ENCODE peak calls at places on chromosomes 3 and 15, in six cellular contexts. One of them, this sample, is unnamed.

GRCh38 chr15:78943692-78944091 is 1.2 kb downstream of the CTSH start:
- DNase-seq in endothelial cell of umbilical vein: no peak
- DNase-seq in A549: no peak
- DNase-seq in K562: peak; percentile 20
- DNase-seq in GM12878: no peak
- DNase-seq in HepG2: no peak
- DNase-seq in this sample: no peak

GRCh38 chr15:43942157-43942556 is 115.4 kb downstream of the WDR76 start:
- DNase-seq in endothelial cell of umbilical vein: no peak
- DNase-seq in A549: no peak
- DNase-seq in K562: no peak
- DNase-seq in GM12878: no peak
- DNase-seq in HepG2: no peak
- DNase-seq in this sample: no peak

GRCh38 chr3:141302364-141303141 is 65.8 kb upstream of the ZBTB38 start:
- DNase-seq in endothelial cell of umbilical vein: no peak
- DNase-seq in A549: peak; percentile 28
- DNase-seq in K562: no peak
- DNase-seq in GM12878: no peak
- DNase-seq in HepG2: no peak
- DNase-seq in this sample: no peak

GRCh38 chr3:12266038-12266437 is 22.8 kb upstream of the PPARG start:
- DNase-seq in endothelial cell of umbilical vein: no peak
- DNase-seq in A549: no peak
- DNase-seq in K562: no peak
- DNase-seq in GM12878: no peak
- DNase-seq in HepG2: no peak
- DNase-seq in this sample: no peak

GRCh38 chr3:187750041-187750512 is 4.8 kb upstream of the BCL6 start:
- DNase-seq in endothelial cell of umbilical vein: peak; percentile 50
- DNase-seq in A549: peak; percentile 16
- DNase-seq in K562: no peak
- DNase-seq in GM12878: no peak
- DNase-seq in HepG2: peak; percentile 92
- DNase-seq in this sample: no peak

GRCh38 chr15:74785716-74786032 is 3.8 kb downstream of the CSK start:
- DNase-seq in endothelial cell of umbilical vein: no peak
- DNase-seq in A549: no peak
- DNase-seq in K562: no peak
- DNase-seq in GM12878: no peak
- DNase-seq in HepG2: no peak
- DNase-seq in this sample: no peak

GRCh38 chr15:96234109-96234892 is 96.2 kb upstream of the NR2F2 start:
- DNase-seq in endothelial cell of umbilical vein: no peak
- DNase-seq in A549: no peak
- DNase-seq in K562: peak; percentile 44
- DNase-seq in GM12878: peak; percentile 58
- DNase-seq in HepG2: no peak
- DNase-seq in this sample: no peak

GRCh38 chr15:68818088-68818670 is 2.5 kb downstream of the ANP32A start:
- DNase-seq in endothelial cell of umbilical vein: peak; percentile 77
- DNase-seq in A549: peak; percentile 70
- DNase-seq in K562: peak; percentile 87
- DNase-seq in GM12878: no peak
- DNase-seq in HepG2: peak; percentile 64
- DNase-seq in this sample: peak; percentile 93

GRCh38 chr15:77410701-77411613 is 8.9 kb downstream of the PEAK1 start:
- DNase-seq in endothelial cell of umbilical vein: no peak
- DNase-seq in A549: no peak
- DNase-seq in K562: no peak
- DNase-seq in GM12878: no peak
- DNase-seq in HepG2: no peak
- DNase-seq in this sample: no peak

GRCh38 chr3:112315791-112316190 is 17.2 kb upstream of the CD200 start:
- DNase-seq in endothelial cell of umbilical vein: no peak
- DNase-seq in A549: no peak
- DNase-seq in K562: no peak
- DNase-seq in GM12878: no peak
- DNase-seq in HepG2: no peak
- DNase-seq in this sample: no peak

GRCh38 chr3:139117136-139117675 is 72.5 kb upstream of the PRR23C start:
- DNase-seq in endothelial cell of umbilical vein: no peak
- DNase-seq in A549: no peak
- DNase-seq in K562: no peak
- DNase-seq in GM12878: no peak
- DNase-seq in HepG2: no peak
- DNase-seq in this sample: peak; percentile 44

GRCh38 chr3:57221883-57222282 is 5.6 kb upstream of the APPL1 start:
- DNase-seq in endothelial cell of umbilical vein: peak; percentile 37
- DNase-seq in A549: no peak
- DNase-seq in K562: peak; percentile 13
- DNase-seq in GM12878: no peak
- DNase-seq in HepG2: peak; percentile 20
- DNase-seq in this sample: peak; percentile 7

GRCh38 chr3:39148116-39149058 is 5.0 kb downstream of the CSRNP1 start:
- DNase-seq in endothelial cell of umbilical vein: peak; percentile 91
- DNase-seq in A549: no peak
- DNase-seq in K562: peak; percentile 58
- DNase-seq in GM12878: no peak
- DNase-seq in HepG2: no peak
- DNase-seq in this sample: peak; percentile 74

GRCh38 chr3:75781079-75781745 is 4.1 kb downstream of the ZNF717 start:
- DNase-seq in endothelial cell of umbilical vein: no peak
- DNase-seq in A549: no peak
- DNase-seq in K562: peak; percentile 4
- DNase-seq in GM12878: peak; percentile 53
- DNase-seq in HepG2: no peak
- DNase-seq in this sample: no peak

GRCh38 chr3:52531636-52532516 is 1.8 kb downstream of the NT5DC2 start:
- DNase-seq in endothelial cell of umbilical vein: no peak
- DNase-seq in A549: no peak
- DNase-seq in K562: no peak
- DNase-seq in GM12878: no peak
- DNase-seq in HepG2: no peak
- DNase-seq in this sample: no peak

GRCh38 chr3:30073622-30074021 is 532.8 kb upstream of the TGFBR2 start:
- DNase-seq in endothelial cell of umbilical vein: no peak
- DNase-seq in A549: no peak
- DNase-seq in K562: no peak
- DNase-seq in GM12878: no peak
- DNase-seq in HepG2: no peak
- DNase-seq in this sample: no peak

GRCh38 chr3:122727766-122728165 is 47.1 kb downstream of the PARP14 start:
- DNase-seq in endothelial cell of umbilical vein: no peak
- DNase-seq in A549: no peak
- DNase-seq in K562: no peak
- DNase-seq in GM12878: no peak
- DNase-seq in HepG2: no peak
- DNase-seq in this sample: no peak

GRCh38 chr15:90665288-90666134 is 51.6 kb upstream of the BLM start:
- DNase-seq in endothelial cell of umbilical vein: peak; percentile 19
- DNase-seq in A549: peak; percentile 95
- DNase-seq in K562: peak; percentile 76
- DNase-seq in GM12878: peak; percentile 74
- DNase-seq in HepG2: peak; percentile 21
- DNase-seq in this sample: peak; percentile 90

GRCh38 chr3:71778353-71778752 is 6.6 kb downstream of the PROK2 start:
- DNase-seq in endothelial cell of umbilical vein: no peak
- DNase-seq in A549: no peak
- DNase-seq in K562: no peak
- DNase-seq in GM12878: no peak
- DNase-seq in HepG2: no peak
- DNase-seq in this sample: peak; percentile 19

GRCh38 chr15:40543082-40543481 is 21.8 kb downstream of the CCDC32 start:
- DNase-seq in endothelial cell of umbilical vein: no peak
- DNase-seq in A549: no peak
- DNase-seq in K562: no peak
- DNase-seq in GM12878: peak; percentile 51
- DNase-seq in HepG2: no peak
- DNase-seq in this sample: no peak

GRCh38 chr15:74036271-74037170 is 42.0 kb downstream of the PML start:
- DNase-seq in endothelial cell of umbilical vein: peak; percentile 59
- DNase-seq in A549: peak; percentile 60
- DNase-seq in K562: peak; percentile 48
- DNase-seq in GM12878: no peak
- DNase-seq in HepG2: peak; percentile 51
- DNase-seq in this sample: peak; percentile 46

DNA sequence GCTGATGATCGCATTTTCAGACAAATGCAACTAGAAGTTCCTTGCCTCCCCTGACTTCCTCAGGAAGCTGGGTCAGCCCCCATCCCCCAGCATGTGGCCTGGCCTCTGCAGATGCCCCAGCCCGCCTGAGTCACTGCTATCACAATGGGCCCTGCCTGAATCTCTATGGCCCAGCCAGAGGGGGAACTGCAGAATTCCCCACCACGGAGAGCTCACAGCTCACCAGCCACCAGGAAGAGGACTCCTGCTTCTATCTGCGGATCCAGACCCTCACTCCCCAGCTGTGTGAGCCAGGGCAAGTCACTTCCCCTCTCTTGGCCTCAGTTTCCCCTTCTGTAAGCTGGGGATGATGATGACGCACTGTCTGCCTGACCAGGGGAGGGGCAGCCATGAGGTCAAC is 6.9 kb downstream of the PLXND1 start:
- DNase-seq in endothelial cell of umbilical vein: peak; percentile 94
- DNase-seq in A549: no peak
- DNase-seq in K562: peak; percentile 78
- DNase-seq in GM12878: no peak
- DNase-seq in HepG2: no peak
- DNase-seq in this sample: peak; percentile 93
- H3K4me3 ChIP-seq in endothelial cell of umbilical vein: no peak overlapping the region
- H3K4me3 ChIP-seq in A549: no peak overlapping the region
- H3K4me3 ChIP-seq in K562: no peak overlapping the region
- H3K4me3 ChIP-seq in GM12878: no peak overlapping the region
- H3K4me3 ChIP-seq in HepG2: no peak overlapping the region
- H3K4me3 ChIP-seq in this sample: peak overlapping the region; percentile 28

DNA sequence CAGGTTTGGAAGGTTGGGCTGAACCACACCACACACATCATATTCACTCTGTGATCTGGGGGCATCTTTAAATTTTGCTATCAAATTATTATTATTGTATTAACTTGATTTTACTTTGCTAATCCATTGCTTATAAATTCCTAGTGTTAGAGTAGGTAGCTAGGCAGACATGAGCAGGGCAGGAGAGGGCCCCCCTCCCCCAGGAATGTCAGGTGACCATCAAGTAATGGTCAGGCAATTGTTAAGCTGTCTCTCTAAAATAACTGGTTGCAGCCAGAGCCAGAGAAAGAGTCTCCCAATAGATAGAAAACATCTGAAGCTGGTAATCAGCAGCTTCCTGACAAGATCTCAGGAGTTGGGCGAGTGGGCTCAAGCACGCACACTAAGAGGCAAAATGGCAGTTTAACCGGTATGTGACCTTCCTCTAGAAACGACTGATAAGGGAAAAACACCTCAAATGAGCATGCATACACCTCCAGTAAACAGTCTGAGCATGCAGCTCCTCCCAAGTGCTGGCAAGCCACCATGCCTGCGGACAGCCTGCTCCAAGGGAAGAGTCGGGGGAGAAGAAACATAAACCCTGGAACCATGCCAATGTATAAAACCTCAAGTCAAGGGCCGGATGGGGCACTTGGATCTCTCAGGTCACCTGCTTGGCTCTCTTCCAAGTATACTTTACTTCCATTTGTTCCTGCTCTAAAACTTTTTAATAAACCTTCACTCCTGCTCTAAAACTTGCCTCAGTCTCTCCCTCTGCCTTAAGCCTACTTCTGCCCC is 3.1 kb upstream of the CXCR6 start:
- DNase-seq in endothelial cell of umbilical vein: no peak
- DNase-seq in A549: no peak
- DNase-seq in K562: peak; percentile 29
- DNase-seq in GM12878: no peak
- DNase-seq in HepG2: no peak
- DNase-seq in this sample: no peak
- TF ChIP-seq POLR2A in endothelial cell of umbilical vein: no peak
- TF ChIP-seq POLR2A in A549: no peak
- TF ChIP-seq POLR2A in K562: no peak
- TF ChIP-seq POLR2A in GM12878: no peak
- TF ChIP-seq POLR2A in HepG2: no peak
- TF ChIP-seq POLR2A in this sample: no peak

GRCh38 chr3:127865941-127866340 is 43.6 kb upstream of the MGLL start:
- DNase-seq in endothelial cell of umbilical vein: no peak
- DNase-seq in A549: no peak
- DNase-seq in K562: no peak
- DNase-seq in GM12878: no peak
- DNase-seq in HepG2: no peak
- DNase-seq in this sample: no peak

GRCh38 chr3:127867412-127867811 is 45.1 kb upstream of the MGLL start:
- DNase-seq in endothelial cell of umbilical vein: no peak
- DNase-seq in A549: no peak
- DNase-seq in K562: no peak
- DNase-seq in GM12878: no peak
- DNase-seq in HepG2: no peak
- DNase-seq in this sample: no peak

DNA sequence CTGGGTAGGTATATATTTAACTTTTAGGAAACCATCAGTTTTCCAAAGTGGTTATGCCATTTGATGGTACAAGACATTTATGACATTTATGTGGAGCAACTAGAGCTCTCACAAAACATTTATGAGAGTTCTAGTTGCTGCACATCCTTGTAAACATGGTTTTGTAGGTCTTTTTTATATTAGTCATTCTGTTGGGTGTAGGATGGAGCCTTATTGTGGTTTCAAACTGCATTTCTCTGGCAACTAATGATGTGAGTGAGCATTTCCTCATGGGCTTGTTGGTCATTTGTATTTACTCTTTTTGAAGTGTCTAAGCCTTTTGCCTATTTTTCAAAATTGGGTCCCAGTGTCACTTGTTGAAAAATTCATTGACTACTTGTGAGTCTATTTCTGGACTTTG is 45.7 kb upstream of the MGLL start:
- DNase-seq in endothelial cell of umbilical vein: no peak
- DNase-seq in A549: no peak
- DNase-seq in K562: no peak
- DNase-seq in GM12878: no peak
- DNase-seq in HepG2: no peak
- DNase-seq in this sample: no peak
- TF ChIP-seq MYC in endothelial cell of umbilical vein: no peak
- TF ChIP-seq MYC in A549: no peak
- TF ChIP-seq MYC in K562: no peak
- TF ChIP-seq MYC in GM12878: no peak
- TF ChIP-seq MYC in HepG2: no peak
- TF ChIP-seq MYC in this sample: no peak

GRCh38 chr3:47378869-47379268 is 2.0 kb upstream of the PTPN23 start:
- DNase-seq in endothelial cell of umbilical vein: no peak
- DNase-seq in A549: no peak
- DNase-seq in K562: no peak
- DNase-seq in GM12878: no peak
- DNase-seq in HepG2: no peak
- DNase-seq in this sample: no peak
- H3K4me3 ChIP-seq in endothelial cell of umbilical vein: no peak overlapping the region
- H3K4me3 ChIP-seq in A549: no peak overlapping the region
- H3K4me3 ChIP-seq in K562: no peak overlapping the region
- H3K4me3 ChIP-seq in GM12878: no peak overlapping the region
- H3K4me3 ChIP-seq in HepG2: peak overlapping the region; percentile 99
- H3K4me3 ChIP-seq in this sample: peak overlapping the region; percentile 2

This sample was measured in NB4.